ENCODE peak calls at places on chromosomes 6 and 20, in seven cellular contexts. O is heart right ventricle, N is astrocyte of the spinal cord, L is mesendoderm, J is HepG2, W is H7, C is H1. H is an unnamed sample.

GRCh38 chr6:35083507-35083906 is 57.6 kb downstream of the TCP11 start:
- DNase-seq in O (no peak), N (no peak), L (no peak), J (no peak), W (peak), C (no peak), H (no peak)

GRCh38 chr20:15205023-15205422 is 867.6 kb upstream of the FLRT3 start:
- DNase-seq in O (no peak), N (no peak), L (no peak), J (no peak), W (no peak), C (no peak), H (no peak)

GRCh38 chr20:51354769-51355319 is 187.7 kb downstream of the NFATC2 start:
- DNase-seq in O (no peak), N (peak), L (peak), J (no peak), W (no peak), C (no peak), H (peak)

GRCh38 chr20:25245461-25245860 is 2.4 kb upstream of the PYGB start:
- DNase-seq in O (no peak), N (no peak), L (no peak), J (no peak), W (no peak), C (peak), H (no peak)

GRCh38 chr6:22141271-22141745 is 155.5 kb downstream of the PRL start:
- DNase-seq in O (no peak), N (peak), L (no peak), J (peak), W (no peak), C (no peak), H (no peak)

GRCh38 chr6:165861226-165861625 is 198.2 kb upstream of the PDE10A start:
- DNase-seq in O (no peak), N (no peak), L (no peak), J (no peak), W (no peak), C (peak), H (no peak)

GRCh38 chr6:1610497-1611321 is 994 bp downstream of the FOXC1 start:
- DNase-seq in O (peak), N (no peak), L (no peak), J (peak), W (no peak), C (no peak), H (no peak)

GRCh38 chr20:62535282-62535811 is 59.6 kb upstream of the GATA5 start:
- DNase-seq in O (no peak), N (no peak), L (no peak), J (no peak), W (peak), C (no peak), H (no peak)

GRCh38 chr20:48463916-48464315 is 363.9 kb downstream of the PREX1 start:
- DNase-seq in O (no peak), N (no peak), L (peak), J (no peak), W (no peak), C (no peak), H (peak)

GRCh38 chr20:24934101-24934661 is 14.9 kb upstream of the CST7 start:
- DNase-seq in O (no peak), N (no peak), L (no peak), J (no peak), W (no peak), C (no peak), H (no peak)

GRCh38 chr6:158835616-158836221 is 16.6 kb upstream of the EZR start:
- DNase-seq in O (peak), N (no peak), L (peak), J (peak), W (peak), C (no peak), H (no peak)

GRCh38 chr6:127177030-127177928 is 58.8 kb downstream of the RSPO3 start:
- DNase-seq in O (no peak), N (peak), L (no peak), J (no peak), W (no peak), C (no peak), H (no peak)

GRCh38 chr6:104789770-104790190 is 69.9 kb downstream of the HACE1 start:
- DNase-seq in O (no peak), N (peak), L (peak), J (peak), W (peak), C (no peak), H (peak)

GRCh38 chr6:87421576-87421975 is 13.8 kb downstream of the CFAP206 start:
- DNase-seq in O (no peak), N (no peak), L (peak), J (no peak), W (no peak), C (no peak), H (no peak)

GRCh38 chr6:146551545-146551944 is 7.9 kb downstream of the RAB32 start:
- DNase-seq in O (no peak), N (no peak), L (no peak), J (no peak), W (no peak), C (no peak), H (no peak)

GRCh38 chr6:87241304-87241703 is 81.1 kb upstream of the SMIM8 start:
- DNase-seq in O (no peak), N (no peak), L (peak), J (no peak), W (peak), C (no peak), H (no peak)

GRCh38 chr6:42313038-42313437 is 95.4 kb upstream of the MRPS10 start:
- DNase-seq in O (no peak), N (peak), L (no peak), J (no peak), W (no peak), C (no peak), H (peak)

GRCh38 chr20:1702288-1702687 is 44.7 kb upstream of the SIRPG start:
- DNase-seq in O (no peak), N (peak), L (no peak), J (no peak), W (no peak), C (no peak), H (peak)

GRCh38 chr20:2805682-2806350 is 5.4 kb upstream of the CPXM1 start:
- DNase-seq in O (no peak), N (no peak), L (no peak), J (no peak), W (peak), C (peak), H (no peak)

GRCh38 chr6:53811082-53811481 is 16.3 kb downstream of the LRRC1 start:
- DNase-seq in O (no peak), N (no peak), L (peak), J (peak), W (no peak), C (no peak), H (no peak)

GRCh38 chr6:51531623-51532022 is 555.8 kb downstream of the PKHD1 start:
- DNase-seq in O (no peak), N (no peak), L (peak), J (no peak), W (no peak), C (no peak), H (no peak)

GRCh38 chr6:32045811-32046449 is 7.7 kb downstream of the CYP21A2 start:
- DNase-seq in O (peak), N (no peak), L (no peak), J (no peak), W (no peak), C (no peak), H (no peak)
- H3K4me3 ChIP-seq in O (no peak), N (no peak), L (no peak), J (no peak), W (no peak), C (no peak), H (no peak)

GRCh38 chr6:7991992-7992815 is 72.0 kb downstream of the BLOC1S5 start:
- DNase-seq in O (no peak), N (peak), L (peak), J (peak), W (peak), C (no peak), H (peak)
- H3K4me3 ChIP-seq in O (no peak), N (peak), L (no peak), J (no peak), W (no peak), C (no peak), H (peak)

GRCh38 chr6:32244270-32244669 is 20.4 kb upstream of the NOTCH4 start:
- DNase-seq in O (no peak), N (no peak), L (no peak), J (no peak), W (no peak), C (no peak), H (no peak)
- H3K4me3 ChIP-seq in O (no peak), N (no peak), L (no peak), J (no peak), W (no peak), C (no peak), H (no peak)

DNA sequence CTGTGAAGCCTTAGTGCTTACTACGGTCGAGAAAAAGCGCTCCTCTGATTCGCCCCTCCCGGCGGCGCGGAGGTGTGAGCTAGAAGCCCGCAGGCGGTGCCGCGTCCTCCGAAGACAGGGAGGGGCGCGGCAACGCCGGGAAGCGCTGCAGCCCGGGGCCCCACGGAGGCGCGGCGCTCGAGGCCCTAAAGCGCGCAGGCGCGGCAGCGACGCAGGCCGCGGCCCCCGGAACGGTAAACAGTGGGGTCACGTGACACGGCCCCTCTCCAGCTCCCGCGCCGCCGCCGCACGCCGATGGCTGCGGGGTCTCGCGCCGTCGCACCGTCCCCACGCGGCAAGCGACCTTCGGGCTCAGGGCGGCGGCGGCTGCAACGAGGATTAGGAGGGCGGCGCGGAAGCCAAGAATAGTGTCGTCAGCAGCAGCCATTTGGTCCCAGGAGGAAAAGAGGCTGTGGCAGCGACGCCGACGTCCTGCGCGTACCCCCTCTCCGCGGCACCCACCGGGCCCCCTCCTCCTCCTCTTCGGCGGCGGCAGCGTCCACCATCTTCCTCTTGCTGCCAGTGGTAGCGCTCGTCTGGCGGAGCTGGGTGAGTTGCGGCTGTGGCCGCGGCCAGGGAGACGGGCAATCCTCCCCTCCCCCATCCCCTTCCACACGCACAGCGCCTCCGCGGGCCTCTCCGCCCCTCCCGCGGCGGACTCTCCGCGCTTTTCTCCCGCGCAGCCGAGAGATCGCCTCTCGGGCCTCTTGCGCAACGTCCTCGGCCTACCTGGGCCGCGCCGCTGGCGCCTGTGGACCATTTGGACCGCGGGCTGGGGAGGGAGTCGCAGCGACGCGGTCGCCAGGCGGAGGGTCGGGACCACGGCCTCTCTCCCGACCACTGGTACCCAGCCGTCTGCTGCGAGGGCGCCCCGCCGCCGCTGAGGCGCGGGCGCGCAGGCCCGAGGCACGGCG is at the start of gene PHF3:
- DNase-seq in O (peak), N (peak), L (peak), J (peak), W (peak), C (peak), H (peak)
- H3K4me3 ChIP-seq in O (peak), N (peak), L (peak), J (peak), W (peak), C (peak), H (peak)

GRCh38 chr20:8130840-8131526 is 1.1 kb upstream of the PLCB1 start:
- DNase-seq in O (no peak), N (no peak), L (no peak), J (no peak), W (no peak), C (no peak), H (no peak)

GRCh38 chr20:8132632-8133587 is 844 bp downstream of the PLCB1 start:
- DNase-seq in O (peak), N (no peak), L (no peak), J (no peak), W (peak), C (no peak), H (no peak)

GRCh38 chr20:8132015-8132631 is at the start of gene PLCB1:
- DNase-seq in O (peak), N (peak), L (peak), J (peak), W (peak), C (peak), H (peak)

GRCh38 chr20:8131598-8132014 is 460 bp upstream of the PLCB1 start:
- DNase-seq in O (peak), N (no peak), L (no peak), J (no peak), W (no peak), C (no peak), H (peak)

GRCh38 chr20:8133816-8134451 is 1.9 kb downstream of the PLCB1 start:
- DNase-seq in O (no peak), N (no peak), L (no peak), J (no peak), W (no peak), C (no peak), H (no peak)
- H3K4me3 ChIP-seq in O (peak), N (no peak), L (no peak), J (peak), W (no peak), C (no peak), H (no peak)

GRCh38 chr6:13299909-13300308 is 28.4 kb downstream of the TBC1D7 start:
- DNase-seq in O (no peak), N (no peak), L (no peak), J (no peak), W (no peak), C (peak), H (no peak)
- H3K4me3 ChIP-seq in O (no peak), N (no peak), L (no peak), J (no peak), W (no peak), C (no peak), H (no peak)

GRCh38 chr6:2857185-2857579 is 15.5 kb upstream of the SERPINB1 start:
- DNase-seq in O (no peak), N (no peak), L (no peak), J (no peak), W (no peak), C (no peak), H (no peak)

GRCh38 chr6:2855061-2855519 is 13.4 kb upstream of the SERPINB1 start:
- DNase-seq in O (no peak), N (peak), L (peak), J (no peak), W (no peak), C (no peak), H (peak)

GRCh38 chr6:2859325-2859700 is 17.6 kb upstream of the SERPINB1 start:
- DNase-seq in O (no peak), N (no peak), L (no peak), J (no peak), W (no peak), C (no peak), H (no peak)

GRCh38 chr6:2858678-2859324 is 17.1 kb upstream of the SERPINB1 start:
- DNase-seq in O (no peak), N (peak), L (no peak), J (no peak), W (no peak), C (no peak), H (no peak)

DNA sequence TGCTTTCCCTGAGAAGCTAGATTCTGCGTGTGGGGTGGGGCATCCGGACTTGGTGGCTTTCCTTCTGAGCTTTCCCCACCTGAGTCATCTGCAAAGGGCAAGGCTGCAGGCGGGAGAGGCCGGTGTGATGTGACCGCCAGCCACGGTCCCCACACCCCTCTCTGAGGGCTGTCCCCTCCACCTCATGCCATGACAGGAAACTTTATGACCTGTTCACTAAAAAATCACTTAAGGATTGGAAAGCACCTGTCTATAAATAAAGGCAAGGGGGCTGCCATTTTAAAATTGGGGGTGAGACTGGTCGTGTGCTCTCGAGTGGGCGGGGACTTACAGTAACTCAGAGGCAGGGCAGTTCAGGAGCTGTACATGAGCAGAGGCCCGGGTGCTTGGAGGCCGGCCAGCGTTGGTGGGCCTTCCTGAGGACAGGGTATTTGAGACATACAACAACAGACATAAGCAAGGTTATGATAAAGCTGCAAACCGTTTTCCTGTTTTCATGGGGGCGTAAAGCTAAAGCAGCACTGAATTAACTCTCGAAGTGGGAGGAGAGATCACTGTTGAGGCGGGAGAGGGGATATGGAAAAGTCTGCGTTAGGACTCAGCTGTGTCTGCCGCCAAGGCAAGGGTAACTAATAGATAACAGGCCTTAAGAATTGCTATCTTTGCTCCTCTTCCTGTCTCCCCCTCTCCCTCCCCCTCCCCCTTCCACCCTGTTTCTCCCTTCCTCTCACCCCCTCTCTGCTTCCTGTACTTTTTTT is 16.1 kb upstream of the SERPINB1 start:
- DNase-seq in O (peak), N (peak), L (peak), J (no peak), W (no peak), C (no peak), H (peak)
- H3K4me3 ChIP-seq in O (peak), N (no peak), L (no peak), J (peak), W (no peak), C (no peak), H (peak)

GRCh38 chr20:43938932-43939761 is 24.5 kb downstream of the TOX2 start:
- DNase-seq in O (no peak), N (peak), L (no peak), J (peak), W (no peak), C (no peak), H (peak)
- H3K4me3 ChIP-seq in O (no peak), N (no peak), L (no peak), J (no peak), W (no peak), C (no peak), H (no peak)